ENCODE peak calls at places on chromosomes 6 and 20, in six cellular contexts. K, A, Z, E, S and C are unnamed samples.

GRCh38 chr6:140364916-140365315 is 990.5 kb upstream of the CITED2 start:
- DNase-seq in K (no peak), A (no peak), Z (no peak), E (no peak), S (no peak), C (no peak)

GRCh38 chr20:2801459-2801728 is 967 bp upstream of the CPXM1 start:
- DNase-seq in K (no peak), A (no peak), Z (no peak), E (no peak), S (no peak), C (no peak)

GRCh38 chr6:82441047-82441770 is 77.6 kb downstream of the TPBG start:
- DNase-seq in K (no peak), A (no peak), Z (no peak), E (no peak), S (no peak), C (no peak)

GRCh38 chr6:37033819-37034790 is 28.6 kb downstream of the FGD2 start:
- DNase-seq in K (no peak), A (no peak), Z (no peak), E (no peak), S (no peak), C (no peak)

GRCh38 chr20:4896971-4897497 is 104.3 kb downstream of the SLC23A2 start:
- DNase-seq in K (no peak), A (peak), Z (no peak), E (no peak), S (peak), C (peak)

GRCh38 chr6:45419574-45420082 is 41.9 kb upstream of the SUPT3H start:
- DNase-seq in K (no peak), A (peak), Z (peak), E (no peak), S (peak), C (no peak)

GRCh38 chr6:81892911-81893310 is 140.4 kb upstream of the TENT5A start:
- DNase-seq in K (no peak), A (no peak), Z (no peak), E (no peak), S (no peak), C (no peak)

GRCh38 chr20:4717816-4718215 is 3.9 kb upstream of the PRND start:
- DNase-seq in K (no peak), A (no peak), Z (no peak), E (no peak), S (no peak), C (no peak)

GRCh38 chr20:56875052-56875663 is 246.1 kb downstream of the TFAP2C start:
- DNase-seq in K (no peak), A (no peak), Z (no peak), E (no peak), S (no peak), C (no peak)

GRCh38 chr6:111486921-111487320 is 3.9 kb upstream of the REV3L start:
- DNase-seq in K (no peak), A (no peak), Z (no peak), E (no peak), S (no peak), C (no peak)

GRCh38 chr20:61812121-61812520 is 253.6 kb downstream of the TAF4 start:
- DNase-seq in K (no peak), A (no peak), Z (no peak), E (no peak), S (no peak), C (no peak)

GRCh38 chr20:63947638-63948456 is 8.4 kb downstream of the UCKL1 start:
- DNase-seq in K (no peak), A (no peak), Z (no peak), E (no peak), S (no peak), C (no peak)

GRCh38 chr20:57621426-57622200 is 1.4 kb upstream of the ZBP1 start:
- DNase-seq in K (no peak), A (no peak), Z (no peak), E (no peak), S (peak), C (no peak)

GRCh38 chr6:26268659-26269402 is 96.2 kb upstream of the BTN3A2 start:
- DNase-seq in K (no peak), A (no peak), Z (peak), E (no peak), S (peak), C (no peak)

GRCh38 chr20:20212675-20213096 is 155.2 kb upstream of the INSM1 start:
- DNase-seq in K (no peak), A (no peak), Z (no peak), E (no peak), S (no peak), C (no peak)

GRCh38 chr20:63121749-63122405 is 94.1 kb downstream of the YTHDF1 start:
- DNase-seq in K (no peak), A (no peak), Z (no peak), E (no peak), S (no peak), C (no peak)

GRCh38 chr20:63635431-63636141 is 8.7 kb upstream of the GMEB2 start:
- DNase-seq in K (no peak), A (no peak), Z (no peak), E (peak), S (no peak), C (no peak)

GRCh38 chr20:36473164-36473563 is 68.2 kb upstream of the MYL9 start:
- DNase-seq in K (no peak), A (no peak), Z (no peak), E (no peak), S (no peak), C (no peak)

GRCh38 chr20:16719421-16719820 is 10.4 kb upstream of the SNRPB2 start:
- DNase-seq in K (no peak), A (no peak), Z (no peak), E (no peak), S (no peak), C (no peak)

GRCh38 chr6:27847706-27848105 is 64.5 kb downstream of the OR2B2 start:
- DNase-seq in K (no peak), A (no peak), Z (no peak), E (no peak), S (no peak), C (no peak)

GRCh38 chr6:50846860-50847171 is 28.1 kb downstream of the TFAP2B start:
- DNase-seq in K (no peak), A (no peak), Z (no peak), E (no peak), S (no peak), C (no peak)

GRCh38 chr6:134446228-134446848 is 128.4 kb upstream of the SGK1 start:
- DNase-seq in K (no peak), A (no peak), Z (no peak), E (no peak), S (no peak), C (no peak)

GRCh38 chr6:134875367-134875766 is 74.5 kb downstream of the ALDH8A1 start:
- DNase-seq in K (no peak), A (peak), Z (no peak), E (no peak), S (no peak), C (no peak)

GRCh38 chr6:143745160-143746133 is 67.7 kb downstream of the PHACTR2 start:
- DNase-seq in K (no peak), A (peak), Z (peak), E (no peak), S (no peak), C (no peak)

GRCh38 chr20:25083773-25084615 is 2.1 kb upstream of the VSX1 start:
- DNase-seq in K (no peak), A (no peak), Z (no peak), E (no peak), S (no peak), C (no peak)

GRCh38 chr20:36399147-36399968 is 93.2 kb downstream of the DLGAP4 start:
- DNase-seq in K (peak), A (peak), Z (peak), E (no peak), S (peak), C (peak)

GRCh38 chr6:10237284-10238043 is 177.4 kb downstream of the TFAP2A start:
- DNase-seq in K (no peak), A (peak), Z (no peak), E (no peak), S (no peak), C (no peak)

GRCh38 chr20:3680701-3681351 is 984 bp downstream of the ADAM33 start:
- DNase-seq in K (no peak), A (no peak), Z (no peak), E (no peak), S (no peak), C (no peak)

GRCh38 chr6:20069130-20069529 is 143.1 kb downstream of the MBOAT1 start:
- DNase-seq in K (no peak), A (peak), Z (no peak), E (no peak), S (no peak), C (no peak)

GRCh38 chr6:128914051-128914450 is 31.1 kb downstream of the LAMA2 start:
- DNase-seq in K (no peak), A (no peak), Z (no peak), E (no peak), S (no peak), C (no peak)

GRCh38 chr6:75236630-75237029 is 7.0 kb downstream of the COX7A2 start:
- DNase-seq in K (no peak), A (no peak), Z (no peak), E (no peak), S (no peak), C (no peak)

GRCh38 chr6:87701676-87702588 is at the start of gene AKIRIN2:
- DNase-seq in K (peak), A (peak), Z (peak), E (peak), S (peak), C (peak)
- TF ChIP-seq POLR2A in K (peak), A (peak), Z (peak), E (peak), S (peak), C (peak)

DNA sequence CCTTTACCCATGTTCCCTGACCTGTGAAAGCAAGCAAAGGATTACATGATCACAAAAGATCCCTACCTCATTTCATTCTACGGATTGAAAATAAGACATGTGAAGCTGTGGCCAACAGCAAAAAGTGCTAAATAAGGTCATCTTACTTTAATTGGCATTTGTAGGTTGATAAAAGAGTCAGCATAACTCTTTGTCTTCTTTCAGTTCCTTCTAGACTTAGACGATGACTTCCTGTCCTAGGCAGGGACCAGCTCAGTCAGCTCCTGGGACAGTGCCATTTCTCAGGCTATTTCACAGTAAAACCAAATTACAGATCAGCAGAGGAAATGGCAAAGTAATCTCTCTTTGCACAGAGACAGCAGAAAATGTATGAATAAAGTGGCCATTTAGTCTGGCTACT is 480.7 kb downstream of the RFPL4B start:
- DNase-seq in K (no peak), A (no peak), Z (no peak), E (peak), S (no peak), C (no peak)
- TF ChIP-seq POLR2AphosphoS5 in K (no peak), A (no peak), Z (no peak), E (no peak), S (no peak), C (no peak)

DNA sequence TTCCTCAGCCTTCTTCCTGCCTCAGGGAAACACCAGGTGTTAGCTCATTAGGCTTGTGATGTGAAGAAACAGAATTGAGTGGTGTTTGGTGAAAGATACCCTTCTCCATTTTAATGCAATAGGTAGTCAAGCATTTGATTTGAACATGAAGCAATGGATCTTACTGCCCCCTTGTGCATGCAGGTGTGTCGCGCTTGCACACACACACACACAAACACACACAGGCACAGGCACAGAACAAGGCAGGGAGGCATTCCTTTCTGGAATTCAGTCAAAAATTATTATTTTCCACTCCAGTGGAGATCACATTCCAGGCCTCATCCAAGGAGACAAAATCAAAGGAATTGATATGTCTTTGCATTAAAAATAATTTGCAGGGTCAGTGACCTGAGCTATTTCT is 667.0 kb upstream of the MARCKS start:
- DNase-seq in K (no peak), A (no peak), Z (no peak), E (no peak), S (no peak), C (no peak)
- TF ChIP-seq TAF1 in K (no peak), A (no peak), Z (no peak), E (no peak), S (no peak), C (no peak)

GRCh38 chr20:10291564-10292240 is 73.1 kb downstream of the SNAP25 start:
- DNase-seq in K (no peak), A (no peak), Z (no peak), E (no peak), S (no peak), C (no peak)

GRCh38 chr20:10300582-10301108 is 82.0 kb downstream of the SNAP25 start:
- DNase-seq in K (no peak), A (no peak), Z (no peak), E (no peak), S (no peak), C (no peak)

GRCh38 chr20:10297684-10298240 is 79.1 kb downstream of the SNAP25 start:
- DNase-seq in K (no peak), A (no peak), Z (no peak), E (no peak), S (no peak), C (no peak)

DNA sequence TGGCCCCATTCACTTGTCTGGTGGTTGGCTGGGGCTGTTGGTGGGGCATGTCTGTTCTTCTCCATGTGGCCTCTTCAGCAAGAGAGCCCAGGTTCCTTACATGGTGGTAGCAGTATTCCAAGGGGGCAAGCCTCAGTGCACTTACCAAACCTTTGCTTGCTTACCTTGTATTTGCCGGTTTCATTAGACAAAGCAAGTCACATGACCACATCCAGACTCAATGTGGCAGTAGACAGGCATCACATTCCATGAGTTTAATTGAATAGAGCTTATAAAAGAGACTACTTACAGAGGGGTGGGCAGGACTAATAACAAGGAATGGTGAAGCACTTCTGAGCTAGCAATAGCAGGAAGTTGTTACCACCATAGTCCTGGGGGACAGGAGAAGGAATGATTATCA is 78.6 kb downstream of the SNAP25 start:
- DNase-seq in K (no peak), A (no peak), Z (no peak), E (no peak), S (no peak), C (no peak)
- TF ChIP-seq POLR2A in K (no peak), A (no peak), Z (no peak), E (no peak), S (no peak), C (no peak)